ENCODE peak calls at places on chromosome 17, in seven cellular contexts. G is GM12892; O is activated T-cell treated with anti-CD3 and anti-CD28 coated beads, Interleukin-2, amount 50 U/mL, for 1 hour; R is K562; P is effector memory CD8-positive, alpha-beta T cell; N is ELR; F is Jurkat, Clone E6-1. T is an unnamed sample.

GRCh38 chr17:75152971-75153853 is 1.1 kb downstream of the JPT1 start:
- DNase-seq in O (peak), F (no peak), G (no peak), N (peak), P (no peak), R (peak), T (peak)

GRCh38 chr17:22102177-22102576 is 409.9 kb downstream of the KCNJ18 start:
- DNase-seq in F (no peak), O (no peak), P (no peak), R (no peak), N (no peak), G (no peak), T (no peak)

GRCh38 chr17:72699566-72699965 is 392.9 kb downstream of the SLC39A11 start:
- DNase-seq in F (no peak), O (no peak), P (no peak), G (no peak), R (no peak), N (peak), T (no peak)

GRCh38 chr17:4364622-4365041 is 1.8 kb downstream of the UBE2G1 start:
- DNase-seq in O (no peak), G (no peak), N (no peak), R (no peak), P (no peak), F (no peak), T (no peak)

GRCh38 chr17:17107891-17108680 is 65.8 kb downstream of the MPRIP start:
- DNase-seq in N (no peak), G (no peak), O (no peak), F (no peak), R (no peak), P (no peak), T (no peak)

GRCh38 chr17:65371702-65372101 is 189.7 kb downstream of the AXIN2 start:
- DNase-seq in G (no peak), P (no peak), F (no peak), O (no peak), R (no peak), N (no peak), T (no peak)

GRCh38 chr17:29584452-29585079 is 4.9 kb downstream of the GIT1 start:
- DNase-seq in R (no peak), N (no peak), O (peak), P (no peak), G (no peak), F (no peak), T (no peak)

GRCh38 chr17:59439261-59439660 is 107.8 kb downstream of the YPEL2 start:
- DNase-seq in F (no peak), N (no peak), O (no peak), R (no peak), P (no peak), G (no peak), T (no peak)

GRCh38 chr17:70687421-70687820 is 518.1 kb downstream of the KCNJ2 start:
- DNase-seq in R (no peak), N (no peak), F (no peak), O (no peak), P (no peak), G (no peak), T (no peak)

GRCh38 chr17:57972151-57972550 is 15.9 kb downstream of the VEZF1 start:
- DNase-seq in F (no peak), N (no peak), G (no peak), R (no peak), O (no peak), P (no peak), T (no peak)

GRCh38 chr17:416293-417206 is 63.9 kb upstream of the RPH3AL start:
- DNase-seq in G (no peak), O (peak), N (no peak), F (peak), R (no peak), P (no peak), T (no peak)

GRCh38 chr17:67461228-67461780 is 84.2 kb downstream of the PITPNC1 start:
- DNase-seq in P (no peak), O (peak), N (no peak), R (no peak), F (no peak), G (no peak), T (no peak)

GRCh38 chr17:41010421-41010820 is 1.5 kb upstream of the KRTAP3-1 start:
- DNase-seq in R (no peak), F (no peak), G (no peak), P (no peak), N (no peak), O (no peak), T (no peak)

GRCh38 chr17:59846391-59847165 is 46.2 kb downstream of the TUBD1 start:
- DNase-seq in N (peak), O (no peak), P (no peak), R (peak), G (no peak), F (no peak), T (no peak)

GRCh38 chr17:79046501-79047280 is 22.7 kb downstream of the C1QTNF1 start:
- DNase-seq in N (no peak), R (no peak), O (no peak), P (no peak), G (peak), F (no peak), T (no peak)

GRCh38 chr17:50691550-50692447 is 15.9 kb downstream of the ANKRD40 start:
- DNase-seq in N (no peak), F (no peak), R (no peak), O (no peak), G (no peak), P (no peak), T (no peak)

GRCh38 chr17:75067856-75068255 is 19.9 kb upstream of the SLC16A5 start:
- DNase-seq in R (no peak), P (no peak), G (no peak), O (no peak), N (no peak), F (peak), T (no peak)

GRCh38 chr17:82593590-82594087 is 54.6 kb downstream of the WDR45B start:
- DNase-seq in O (no peak), G (no peak), R (no peak), N (no peak), F (no peak), P (no peak), T (no peak)

GRCh38 chr17:80852476-80853015 is 139.1 kb upstream of the CHMP6 start:
- DNase-seq in O (no peak), N (no peak), P (no peak), F (no peak), G (no peak), R (no peak), T (no peak)

GRCh38 chr17:632551-632950 is 82.1 kb downstream of the VPS53 start:
- DNase-seq in F (no peak), R (no peak), O (no peak), G (no peak), P (no peak), N (no peak), T (no peak)

GRCh38 chr17:79073706-79074088 is 927 bp upstream of the ENGASE start:
- DNase-seq in R (no peak), O (no peak), P (no peak), G (no peak), F (no peak), N (no peak), T (no peak)

GRCh38 chr17:78785011-78785662 is 3.1 kb upstream of the CYTH1 start:
- DNase-seq in O (no peak), P (no peak), N (no peak), G (no peak), F (peak), R (peak), T (no peak)

GRCh38 chr17:44830359-44831269 is 527 bp upstream of the GJC1 start:
- DNase-seq in N (peak), P (no peak), R (no peak), F (no peak), G (no peak), O (peak), T (peak)

GRCh38 chr17:6670999-6671398 is 19.4 kb downstream of the C17orf100 start:
- DNase-seq in F (no peak), P (no peak), R (no peak), O (no peak), N (no peak), G (no peak), T (no peak)

GRCh38 chr17:82799591-82799990 is 40.2 kb downstream of the ZNF750 start:
- DNase-seq in F (no peak), G (no peak), R (no peak), N (no peak), O (no peak), P (no peak), T (no peak)

GRCh38 chr17:63270610-63271009 is 175.5 kb downstream of the CYB561 start:
- DNase-seq in N (peak), O (no peak), R (no peak), F (no peak), G (no peak), P (no peak), T (no peak)

GRCh38 chr17:8151641-8152111 is 528 bp downstream of the PER1 start:
- DNase-seq in F (no peak), R (no peak), N (peak), O (peak), G (no peak), P (no peak), T (no peak)

GRCh38 chr17:76683011-76683755 is 27.6 kb downstream of the MXRA7 start:
- DNase-seq in R (peak), F (no peak), N (no peak), G (no peak), O (no peak), P (no peak), T (no peak)

T was measured in HEK293T.